ENCODE peak calls at places on chromosome 5, in eight cellular contexts. Z is body of pancreas, Q is right lobe of liver, X is A549, B is HepG2, F is gastrocnemius medialis, V is K562, E is heart left ventricle. T is an unnamed sample.

GRCh38 chr5:81145329-81145728 is 87.8 kb upstream of the CKMT2 start:
- ATAC-seq in E (no peak), V (no peak), X (no peak), B (no peak), Q (no peak), Z (no peak), F (no peak), T (no peak)

GRCh38 chr5:37121465-37121864 is 127.7 kb downstream of the CPLANE1 start:
- ATAC-seq in V (peak), X (no peak), Z (no peak), E (no peak), B (no peak), Q (no peak), F (no peak), T (no peak)

GRCh38 chr5:159955056-159955624 is 38.9 kb downstream of the ADRA1B start:
- ATAC-seq in X (no peak), V (no peak), Z (no peak), Q (no peak), E (no peak), B (no peak), F (no peak), T (no peak)

GRCh38 chr5:82119889-82120288 is 148.1 kb downstream of the ATG10 start:
- ATAC-seq in E (no peak), X (no peak), Z (no peak), B (peak), F (no peak), V (no peak), Q (no peak), T (no peak)

GRCh38 chr5:124645396-124645795 is 101.0 kb downstream of the ZNF608 start:
- ATAC-seq in F (no peak), Z (no peak), X (no peak), V (no peak), B (no peak), Q (no peak), E (no peak), T (no peak)

GRCh38 chr5:157215826-157216167 is 35.2 kb downstream of the ITK start:
- ATAC-seq in B (no peak), X (no peak), E (no peak), F (no peak), V (no peak), Q (no peak), Z (no peak), T (no peak)

GRCh38 chr5:74183041-74183440 is 457.5 kb downstream of the ENC1 start:
- ATAC-seq in V (no peak), F (peak), Q (no peak), Z (no peak), E (no peak), X (no peak), B (no peak), T (no peak)

GRCh38 chr5:14465776-14466175 is 115.8 kb upstream of the OTULINL start:
- ATAC-seq in V (no peak), Q (peak), B (no peak), F (no peak), X (no peak), Z (no peak), E (no peak), T (no peak)

GRCh38 chr5:1948663-1949191 is 66.0 kb upstream of the IRX4 start:
- ATAC-seq in Z (peak), E (peak), B (no peak), F (peak), X (peak), Q (no peak), V (no peak), T (peak)

GRCh38 chr5:493251-493701 is 31.0 kb downstream of the SLC9A3 start:
- ATAC-seq in B (no peak), Z (no peak), E (no peak), Q (no peak), F (no peak), V (peak), X (no peak), T (no peak)

GRCh38 chr5:177495243-177496060 is 2.0 kb downstream of the PDLIM7 start:
- ATAC-seq in F (no peak), Z (no peak), V (peak), Q (no peak), X (peak), B (no peak), E (peak), T (peak)
- TF ChIP-seq POLR2A in F (no peak), Z (no peak), V (peak), Q (no peak), X (no peak), B (no peak), E (peak), T (peak)

GRCh38 chr5:143054480-143054941 is 284.3 kb downstream of the ARHGAP26 start:
- ATAC-seq in Z (no peak), B (no peak), V (no peak), F (no peak), X (no peak), E (no peak), Q (no peak), T (no peak)
- TF ChIP-seq POLR2A in Z (no peak), B (no peak), V (no peak), F (no peak), X (no peak), E (no peak), Q (no peak), T (no peak)

GRCh38 chr5:134171972-134172371 is 4.8 kb downstream of the SKP1 start:
- ATAC-seq in Q (no peak), V (no peak), Z (no peak), E (no peak), X (no peak), F (no peak), B (no peak), T (no peak)

GRCh38 chr5:134175874-134176522 is 752 bp downstream of the SKP1 start:
- ATAC-seq in F (peak), Z (peak), V (peak), B (peak), E (no peak), Q (peak), X (peak), T (peak)

GRCh38 chr5:134174841-134175839 is 1.6 kb downstream of the SKP1 start:
- ATAC-seq in V (peak), B (no peak), E (no peak), X (no peak), Z (no peak), Q (no peak), F (no peak), T (no peak)

GRCh38 chr5:134176523-134177196 is at the start of gene SKP1:
- ATAC-seq in Q (peak), F (peak), Z (peak), X (peak), V (peak), E (peak), B (peak), T (peak)

DNA sequence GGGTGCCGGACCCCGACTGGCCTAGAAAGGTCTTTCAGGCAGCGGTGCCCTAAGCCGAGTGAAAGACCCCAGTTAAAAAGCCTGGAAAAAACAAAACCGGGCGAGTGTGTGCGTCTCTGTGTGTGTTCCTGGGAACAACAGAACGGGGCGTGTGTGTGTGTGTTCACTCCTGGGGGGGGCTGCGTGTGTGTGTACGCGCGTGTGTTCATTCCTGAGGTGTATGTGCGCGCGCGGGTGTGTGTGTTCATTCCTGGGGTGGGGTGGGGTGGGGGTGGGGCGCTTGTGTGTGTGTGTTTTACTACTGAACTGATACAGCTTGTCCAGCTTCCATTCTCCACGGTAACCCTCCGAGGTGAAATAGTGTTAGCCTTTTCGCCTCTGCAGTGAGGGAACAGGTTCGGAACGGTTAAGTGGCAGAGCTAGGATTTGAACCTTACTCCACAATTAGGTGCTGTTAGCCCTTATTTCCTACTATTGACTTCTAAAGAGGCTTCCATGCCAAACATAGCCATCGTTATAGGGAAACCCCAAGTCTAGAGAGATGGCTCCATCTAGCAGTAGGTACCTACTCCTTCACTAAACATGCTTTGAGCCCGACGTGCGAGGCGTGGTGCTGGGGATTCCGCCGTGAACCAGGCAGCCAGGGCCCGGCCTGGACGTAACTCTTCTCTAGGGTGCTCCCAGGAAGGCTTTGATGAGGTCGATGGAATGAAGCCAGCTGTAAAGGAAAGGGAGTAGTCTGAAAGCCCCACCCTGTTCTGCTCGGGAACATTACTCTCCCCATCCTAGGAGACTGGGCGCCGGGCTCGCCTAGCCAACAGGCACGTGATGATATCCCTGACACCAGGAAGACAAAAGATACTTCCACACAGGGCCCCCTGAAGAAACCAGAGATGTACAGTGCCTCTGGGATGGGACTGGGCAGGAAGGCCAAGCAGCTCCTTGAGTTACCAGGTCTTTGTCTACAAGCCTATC is 734 bp upstream of the SKP1 start:
- ATAC-seq in X (peak), F (peak), E (peak), Z (peak), B (peak), V (peak), Q (peak), T (peak)
- TF ChIP-seq POLR2A in X (peak), F (no peak), E (no peak), Z (no peak), B (no peak), V (no peak), Q (no peak), T (no peak)

GRCh38 chr5:56814963-56815656 is at the start of gene MAP3K1:
- ATAC-seq in Z (peak), X (peak), V (peak), Q (peak), B (peak), F (peak), E (peak), T (peak)
- TF ChIP-seq POLR2A in Z (peak), X (peak), V (peak), Q (peak), B (peak), F (peak), E (no peak), T (no peak)

GRCh38 chr5:109410389-109411174 is 808 bp upstream of the PJA2 start:
- ATAC-seq in B (peak), X (peak), Z (peak), V (peak), Q (peak), E (peak), F (peak), T (peak)
- TF ChIP-seq POLR2A in B (peak), X (peak), Z (peak), V (peak), Q (peak), E (peak), F (no peak), T (peak)

DNA sequence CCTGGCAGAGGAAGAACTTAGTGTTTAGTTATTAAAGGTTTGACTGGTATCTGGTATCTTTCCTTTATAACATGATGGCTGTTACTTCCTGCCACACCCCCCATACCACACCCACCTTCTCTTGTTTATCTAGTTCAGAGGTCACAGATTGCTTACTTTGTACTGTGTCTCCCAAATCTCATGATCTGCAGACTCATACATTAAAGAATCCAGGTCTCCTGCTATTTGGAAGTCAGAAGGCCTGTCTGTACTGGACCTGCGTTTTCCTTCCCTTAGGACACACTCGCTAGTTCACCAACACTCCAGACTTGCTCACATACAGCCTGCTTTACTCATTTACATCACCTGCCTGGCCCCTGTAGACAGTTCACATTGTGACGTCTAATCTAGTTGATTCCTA is 39.3 kb downstream of the NUDT12 start:
- ATAC-seq in Z (no peak), X (peak), V (peak), B (peak), E (no peak), Q (peak), F (no peak), T (no peak)
- TF ChIP-seq POLR2A in Z (no peak), X (no peak), V (no peak), B (no peak), E (no peak), Q (no peak), F (no peak), T (no peak)